ENCODE peak calls at places on chromosomes 13 and 19, in four cellular contexts. N, L, T and Y are unnamed samples.

GRCh38 chr13:27362064-27362751 is 62.2 kb upstream of the GTF3A start:
- DNase-seq in N (peak; percentile 97), T (peak; percentile 88), L (peak; percentile 70), Y (peak; percentile 69)

GRCh38 chr19:43780706-43781525 is at the start of gene KCNN4:
- DNase-seq in N (no peak), L (no peak), T (peak; percentile 51), Y (no peak)

GRCh38 chr19:1026189-1027019 is at the start of gene CNN2:
- DNase-seq in N (peak; percentile 95), L (peak; percentile 25), T (peak; percentile 93), Y (no peak)

GRCh38 chr13:48642061-48642460 is 11.7 kb upstream of the CYSLTR2 start:
- DNase-seq in T (no peak), N (no peak), L (no peak), Y (no peak)

GRCh38 chr19:12596485-12596884 is 14.1 kb downstream of the ZNF490 start:
- DNase-seq in L (no peak), N (no peak), T (no peak), Y (no peak)

GRCh38 chr19:17184381-17184841 is 30.7 kb upstream of the USE1 start:
- DNase-seq in L (no peak), N (no peak), T (no peak), Y (no peak)

GRCh38 chr13:46738055-46738454 is 58.9 kb downstream of the ESD start:
- DNase-seq in T (no peak), L (no peak), N (no peak), Y (no peak)

GRCh38 chr19:6481541-6482342 is at the start of gene DENND1C:
- DNase-seq in T (no peak), N (peak; percentile 78), L (no peak), Y (no peak)

GRCh38 chr19:50818859-50819472 is 4.6 kb downstream of the KLK1 start:
- DNase-seq in N (peak; percentile 51), L (peak; percentile 42), T (no peak), Y (no peak)

GRCh38 chr19:49502866-49503581 is 6.8 kb downstream of the RPS11 start:
- DNase-seq in L (peak; percentile 10), N (no peak), T (peak; percentile 64), Y (peak; percentile 39)

GRCh38 chr19:8367327-8368001 is 3.5 kb downstream of the ANGPTL4 start:
- DNase-seq in L (no peak), T (peak; percentile 94), N (peak; percentile 84), Y (no peak)

GRCh38 chr13:80497007-80497406 is 156.1 kb upstream of the SPRY2 start:
- DNase-seq in N (no peak), T (no peak), L (no peak), Y (no peak)

GRCh38 chr13:36718146-36718545 is 44.3 kb downstream of the SERTM1 start:
- DNase-seq in L (no peak), N (no peak), T (no peak), Y (no peak)

GRCh38 chr19:2283835-2284507 is 2.0 kb upstream of the PEAK3 start:
- DNase-seq in N (no peak), T (no peak), L (no peak), Y (no peak)